ENCODE peak calls at places on chromosome 6, in ten cellular contexts. U is body of pancreas; V is SK-N-SH; P is A549; K is lung; F is left ventricle myocardium inferior; L is transverse colon; T is CD8-positive, alpha-beta T cell; Z is astrocyte; O is heart right ventricle. S is an unnamed sample. For H3K4me1 and H3K9me3, the result is how much of the 10 kb centered on the place peaks cover.

GRCh38 chr6:106053484-106053883 is 32.7 kb upstream of the PRDM1 start:
- DNase-seq in T (no peak), K (peak), Z (no peak), L (no peak), P (no peak), V (no peak), O (no peak), U (no peak), F (no peak), S (no peak)

GRCh38 chr6:157562997-157563396 is 182.0 kb downstream of the ZDHHC14 start:
- DNase-seq in U (no peak), Z (no peak), O (no peak), T (no peak), V (no peak), F (no peak), K (no peak), L (no peak), P (no peak), S (no peak)

GRCh38 chr6:150068786-150069648 is at the start of gene ULBP3:
- DNase-seq in U (peak), V (peak), Z (peak), F (peak), T (peak), K (peak), P (peak), L (peak), O (peak), S (peak)

GRCh38 chr6:151731313-151731712 is 76.2 kb upstream of the ESR1 start:
- DNase-seq in Z (no peak), P (no peak), U (no peak), T (no peak), F (no peak), V (no peak), O (no peak), L (no peak), K (no peak), S (no peak)

GRCh38 chr6:164290101-164290500 is 875.6 kb downstream of the QKI start:
- DNase-seq in U (no peak), Z (no peak), T (no peak), K (no peak), F (no peak), O (no peak), L (no peak), P (no peak), V (no peak), S (no peak)

GRCh38 chr6:15260099-15260821 is 14.4 kb downstream of the JARID2 start:
- DNase-seq in L (no peak), U (no peak), K (no peak), O (no peak), Z (peak), T (no peak), V (no peak), P (no peak), F (no peak), S (no peak)

GRCh38 chr6:49576618-49577017 is 26.1 kb downstream of the C6orf141 start:
- DNase-seq in F (no peak), P (no peak), O (no peak), L (no peak), U (no peak), V (no peak), K (no peak), Z (no peak), T (no peak), S (no peak)

GRCh38 chr6:138377844-138378243 is at the start of gene SMIM28:
- DNase-seq in Z (no peak), U (no peak), V (no peak), K (no peak), T (no peak), L (no peak), F (no peak), P (no peak), O (no peak), S (peak)

GRCh38 chr6:150844371-150844770 is 21.1 kb upstream of the MTHFD1L start:
- DNase-seq in V (no peak), F (no peak), U (no peak), O (no peak), T (no peak), L (no peak), Z (no peak), K (no peak), P (no peak), S (no peak)

GRCh38 chr6:82959385-82959941 is 106.2 kb downstream of the UBE3D start:
- DNase-seq in U (no peak), P (no peak), V (no peak), Z (peak), L (no peak), O (no peak), K (no peak), F (no peak), T (no peak), S (no peak)

GRCh38 chr6:29676981-29677601 is 3.9 kb downstream of the ZFP57 start:
- DNase-seq in T (no peak), V (no peak), L (no peak), K (no peak), P (no peak), Z (no peak), U (no peak), F (no peak), O (no peak), S (no peak)

GRCh38 chr6:38937839-38938613 is 110.6 kb upstream of the GLP1R start:
- DNase-seq in O (no peak), V (no peak), U (no peak), L (no peak), K (no peak), Z (no peak), F (no peak), P (no peak), T (no peak), S (no peak)

GRCh38 chr6:38942442-38942841 is 106.1 kb upstream of the GLP1R start:
- DNase-seq in Z (no peak), T (no peak), V (no peak), F (no peak), O (no peak), L (no peak), U (no peak), P (no peak), K (no peak), S (no peak)

GRCh38 chr6:38943964-38944363 is 104.6 kb upstream of the GLP1R start:
- DNase-seq in F (no peak), V (no peak), K (no peak), O (no peak), Z (no peak), P (no peak), L (no peak), U (no peak), T (no peak), S (no peak)

GRCh38 chr6:38935051-38935450 is 113.5 kb upstream of the GLP1R start:
- DNase-seq in L (no peak), U (peak), F (no peak), K (no peak), Z (no peak), O (no peak), V (no peak), P (no peak), T (no peak), S (no peak)

GRCh38 chr6:38938741-38939140 is 109.8 kb upstream of the GLP1R start:
- DNase-seq in U (no peak), V (no peak), Z (no peak), T (no peak), O (no peak), K (no peak), P (no peak), F (no peak), L (no peak), S (no peak)
- TF ChIP-seq CTCF in U (no peak), V (no peak), Z (no peak), T (no peak), O (no peak), K (no peak), P (no peak), F (no peak), L (no peak), S (no peak)

GRCh38 chr6:108118359-108118724 is 43.8 kb upstream of the OSTM1 start:
- DNase-seq in T (peak), U (no peak), F (no peak), P (no peak), Z (no peak), L (no peak), O (no peak), V (peak), K (no peak), S (no peak)
- H3K4me1 ChIP-seq in T (under half), U (half or more), F (half or more), P (under half), Z (under half), L (half or more), O (half or more), V (under half), K (under half), S (under half)

DNA sequence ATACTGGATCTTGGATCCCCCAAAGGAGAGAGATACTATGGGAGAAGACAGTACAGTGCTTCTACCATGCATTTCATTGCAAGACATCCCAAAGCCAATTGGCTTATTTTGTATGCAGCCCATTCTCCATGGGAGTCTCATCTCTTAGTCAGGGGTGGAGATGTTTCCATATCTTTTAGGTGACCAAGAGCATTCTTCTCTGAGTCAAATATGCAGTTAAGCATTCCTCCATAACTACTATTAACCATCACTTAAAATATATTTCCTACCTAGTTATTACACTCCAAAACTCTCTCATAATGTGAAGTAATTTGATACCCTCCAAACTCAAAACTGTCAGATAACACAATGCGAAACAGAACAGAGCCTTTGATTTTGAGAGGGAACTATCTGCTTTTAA is 542.6 kb downstream of the HDGFL1 start:
- DNase-seq in U (no peak), O (no peak), T (no peak), F (no peak), V (no peak), Z (peak), P (no peak), K (no peak), L (no peak), S (no peak)
- H3K9me3 ChIP-seq in U (under half), O (under half), T (under half), F (under half), V (under half), Z (under half), P (under half), K (under half), L (under half), S (under half)

DNA sequence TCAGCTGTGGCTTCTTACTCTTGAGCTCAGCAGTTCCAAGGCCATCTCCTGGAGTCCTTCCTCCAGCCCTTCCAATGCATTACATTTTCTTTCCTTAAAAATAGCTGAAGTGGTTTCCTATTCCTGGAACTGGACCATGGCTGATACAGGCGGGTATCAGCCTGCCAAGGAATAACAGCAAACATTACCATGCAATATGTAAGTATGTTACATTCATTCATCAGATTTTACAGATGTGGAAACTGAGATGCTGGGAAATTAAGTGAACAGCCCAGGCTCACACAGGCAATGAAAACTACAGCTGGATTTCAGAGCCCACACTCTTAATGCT is 100.4 kb downstream of the NRN1 start:
- DNase-seq in Z (no peak), K (no peak), V (no peak), U (no peak), L (no peak), T (no peak), P (no peak), O (no peak), F (no peak), S (no peak)
- TF ChIP-seq CTCF in Z (no peak), K (no peak), V (no peak), U (no peak), L (no peak), T (no peak), P (no peak), O (no peak), F (no peak), S (no peak)

GRCh38 chr6:135046912-135047311 is 7.7 kb downstream of the HBS1L start:
- DNase-seq in O (no peak), V (no peak), K (no peak), U (no peak), Z (no peak), F (no peak), P (no peak), T (no peak), L (no peak), S (no peak)

GRCh38 chr6:135044639-135045038 is 10.0 kb downstream of the HBS1L start:
- DNase-seq in K (no peak), Z (no peak), O (no peak), V (no peak), T (no peak), P (no peak), U (no peak), L (no peak), F (no peak), S (no peak)

GRCh38 chr6:135048915-135049314 is 5.7 kb downstream of the HBS1L start:
- DNase-seq in U (no peak), K (no peak), V (no peak), T (no peak), Z (no peak), L (no peak), P (no peak), O (no peak), F (no peak), S (no peak)

GRCh38 chr6:135043854-135044253 is 10.8 kb downstream of the HBS1L start:
- DNase-seq in O (no peak), U (no peak), K (peak), L (no peak), F (no peak), Z (peak), V (no peak), T (no peak), P (no peak), S (no peak)

GRCh38 chr6:135047324-135047723 is 7.3 kb downstream of the HBS1L start:
- DNase-seq in O (no peak), K (no peak), U (no peak), P (no peak), Z (no peak), T (no peak), V (no peak), L (no peak), F (no peak), S (no peak)
- H3K4me1 ChIP-seq in O (under half), K (under half), U (under half), P (under half), Z (under half), T (under half), V (under half), L (under half), F (under half), S (under half)

GRCh38 chr6:22129751-22130150 is 167.1 kb downstream of the PRL start:
- DNase-seq in K (no peak), T (no peak), F (no peak), P (no peak), U (no peak), L (no peak), O (no peak), Z (no peak), V (no peak), S (no peak)
- H3K9me3 ChIP-seq in K (under half), T (under half), F (under half), P (under half), U (under half), L (under half), O (under half), Z (under half), V (under half), S (under half)

DNA sequence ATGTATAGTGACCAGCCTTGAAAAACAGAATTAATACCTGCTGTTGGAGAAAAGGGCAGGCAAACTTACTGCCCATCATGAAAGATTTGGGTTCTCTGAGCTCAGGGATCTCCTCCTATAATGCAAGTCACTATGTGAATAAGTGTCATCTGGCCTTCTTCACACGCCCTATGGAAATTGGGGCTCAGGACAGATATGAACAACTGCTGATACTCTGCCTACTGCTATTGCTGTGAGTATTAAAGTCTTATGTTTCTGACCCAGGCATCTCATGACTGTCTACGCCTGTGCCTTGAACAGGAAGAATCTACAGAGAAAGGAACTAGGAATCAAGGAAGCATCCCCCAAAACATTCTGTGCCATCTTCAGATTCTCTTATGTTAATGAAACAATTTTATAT is 226.1 kb downstream of the SOD2 start:
- DNase-seq in Z (no peak), P (no peak), L (no peak), T (no peak), O (no peak), F (no peak), K (no peak), V (no peak), U (no peak), S (no peak)
- TF ChIP-seq CTCF in Z (no peak), P (no peak), L (no peak), T (no peak), O (no peak), F (no peak), K (no peak), V (no peak), U (no peak), S (no peak)

GRCh38 chr6:84421031-84421430 is 193.6 kb upstream of the CEP162 start:
- DNase-seq in P (no peak), K (no peak), V (no peak), Z (no peak), U (no peak), L (no peak), O (no peak), T (no peak), F (no peak), S (no peak)
- H3K4me1 ChIP-seq in P (under half), K (under half), V (under half), Z (under half), U (under half), L (under half), O (under half), T (under half), F (under half), S (under half)